ENCODE peak calls at places on chromosomes 11 and 22, in five cellular contexts. M, Z, D, Q and P are unnamed samples.

GRCh38 chr11:64842851-64843841 is 1.3 kb downstream of the CDC42BPG start:
- DNase-seq in M (no peak), Z (no peak), D (no peak), Q (peak; percentile 90), P (no peak)

GRCh38 chr11:72254299-72254993 is 10.5 kb upstream of the PHOX2A start:
- DNase-seq in M (no peak), Z (no peak), D (no peak), Q (no peak), P (no peak)

GRCh38 chr11:63670077-63670737 is 969 bp downstream of the ATL3 start:
- DNase-seq in M (no peak), Z (no peak), D (peak; percentile 69), Q (no peak), P (no peak)

GRCh38 chr11:119484741-119485605 is 62.0 kb upstream of the THY1 start:
- DNase-seq in M (peak; percentile 8), Z (no peak), D (no peak), Q (peak; percentile 7), P (no peak)

GRCh38 chr11:45902452-45903380 is 4.4 kb downstream of the FREY1 start:
- DNase-seq in M (no peak), Z (no peak), D (no peak), Q (no peak), P (no peak)

GRCh38 chr11:17991799-17992433 is 20.9 kb downstream of the SERGEF start:
- DNase-seq in M (no peak), Z (peak; percentile 36), D (peak; percentile 66), Q (no peak), P (no peak)

GRCh38 chr11:70381872-70382842 is 16.2 kb upstream of the CTTN start:
- DNase-seq in M (no peak), Z (peak; percentile 91), D (no peak), Q (no peak), P (no peak)

GRCh38 chr11:728901-729491 is 18.3 kb upstream of the TALDO1 start:
- DNase-seq in M (no peak), Z (no peak), D (no peak), Q (no peak), P (no peak)

GRCh38 chr22:50443801-50444625 is 30.8 kb downstream of the SBF1 start:
- DNase-seq in M (no peak), Z (no peak), D (no peak), Q (no peak), P (no peak)

GRCh38 chr11:117610901-117611300 is 186.1 kb downstream of the DSCAML1 start:
- DNase-seq in M (no peak), Z (peak; percentile 45), D (no peak), Q (no peak), P (no peak)

GRCh38 chr11:100827934-100828661 is 141.0 kb downstream of the ARHGAP42 start:
- DNase-seq in M (no peak), Z (no peak), D (no peak), Q (no peak), P (no peak)

GRCh38 chr11:65780770-65781151 is at the start of gene AP5B1:
- DNase-seq in M (no peak), Z (peak; percentile 78), D (peak; percentile 52), Q (peak; percentile 58), P (no peak)

GRCh38 chr22:46545041-46545796 is 7.8 kb upstream of the CELSR1 start:
- DNase-seq in M (no peak), Z (peak; percentile 33), D (no peak), Q (no peak), P (no peak)

GRCh38 chr11:96342971-96343711 is at the start of gene MAML2:
- DNase-seq in M (peak; percentile 93), Z (peak; percentile 78), D (peak; percentile 93), Q (peak; percentile 93), P (peak; percentile 82)

GRCh38 chr11:100776212-100776896 is 89.3 kb downstream of the ARHGAP42 start:
- DNase-seq in M (no peak), Z (no peak), D (no peak), Q (no peak), P (no peak)

GRCh38 chr22:46604306-46604690 is 15.9 kb upstream of the GRAMD4 start:
- DNase-seq in M (no peak), Z (peak; percentile 27), D (no peak), Q (no peak), P (no peak)

GRCh38 chr11:46247090-46247489 is 30.4 kb upstream of the CREB3L1 start:
- DNase-seq in M (no peak), Z (peak; percentile 19), D (no peak), Q (no peak), P (no peak)

GRCh38 chr11:74866557-74866956 is 82.3 kb downstream of the XRRA1 start:
- DNase-seq in M (no peak), Z (no peak), D (no peak), Q (no peak), P (no peak)

GRCh38 chr11:74871037-74871436 is 77.9 kb downstream of the XRRA1 start:
- DNase-seq in M (no peak), Z (no peak), D (no peak), Q (no peak), P (no peak)

DNA sequence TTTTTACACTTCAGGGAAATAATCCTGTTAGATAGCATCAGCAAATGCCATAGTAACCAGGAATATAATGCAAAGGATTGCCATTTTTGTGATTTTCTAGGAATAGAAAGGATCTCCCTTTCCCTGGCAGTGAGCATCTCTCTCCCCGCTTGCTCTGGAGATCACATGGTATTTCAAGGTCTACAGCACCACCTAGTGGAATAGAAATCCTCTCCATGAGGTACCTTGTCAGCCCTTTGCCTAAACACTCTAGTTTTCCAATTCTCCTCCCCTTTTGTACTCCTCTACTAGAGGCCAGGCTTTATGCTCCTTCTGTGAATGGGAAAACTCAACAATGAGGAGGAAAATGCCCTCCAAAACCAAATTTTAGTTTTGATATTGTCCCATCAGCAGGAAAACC is 78.4 kb downstream of the XRRA1 start:
- DNase-seq in M (no peak), Z (no peak), D (peak; percentile 28), Q (no peak), P (no peak)
- H3K9me3 ChIP-seq in M (peaks cover 82% of the 10 kb centered on the region), Z (peaks cover 5% of the 10 kb centered on the region), D (peaks cover 27% of the 10 kb centered on the region), Q (peaks cover 95% of the 10 kb centered on the region), P (peaks cover 75% of the 10 kb centered on the region)

GRCh38 chr22:19957445-19957844 is 15.8 kb upstream of the TXNRD2 start:
- DNase-seq in M (no peak), Z (no peak), D (no peak), Q (no peak), P (no peak)

GRCh38 chr22:19960491-19961200 is 19.0 kb upstream of the TXNRD2 start:
- DNase-seq in M (no peak), Z (no peak), D (no peak), Q (no peak), P (no peak)

GRCh38 chr22:19959587-19960490 is 18.2 kb upstream of the TXNRD2 start:
- DNase-seq in M (no peak), Z (no peak), D (no peak), Q (no peak), P (no peak)

GRCh38 chr22:19959043-19959586 is 17.5 kb upstream of the TXNRD2 start:
- DNase-seq in M (peak; percentile 82), Z (no peak), D (peak; percentile 78), Q (peak; percentile 70), P (peak; percentile 59)

GRCh38 chr22:19958083-19959042 is 16.7 kb upstream of the TXNRD2 start:
- DNase-seq in M (no peak), Z (no peak), D (no peak), Q (no peak), P (no peak)
- H3K9me3 ChIP-seq in M (no peaks in the 10 kb centered on the region), Z (no peaks in the 10 kb centered on the region), D (no peaks in the 10 kb centered on the region), Q (no peaks in the 10 kb centered on the region), P (no peaks in the 10 kb centered on the region)

DNA sequence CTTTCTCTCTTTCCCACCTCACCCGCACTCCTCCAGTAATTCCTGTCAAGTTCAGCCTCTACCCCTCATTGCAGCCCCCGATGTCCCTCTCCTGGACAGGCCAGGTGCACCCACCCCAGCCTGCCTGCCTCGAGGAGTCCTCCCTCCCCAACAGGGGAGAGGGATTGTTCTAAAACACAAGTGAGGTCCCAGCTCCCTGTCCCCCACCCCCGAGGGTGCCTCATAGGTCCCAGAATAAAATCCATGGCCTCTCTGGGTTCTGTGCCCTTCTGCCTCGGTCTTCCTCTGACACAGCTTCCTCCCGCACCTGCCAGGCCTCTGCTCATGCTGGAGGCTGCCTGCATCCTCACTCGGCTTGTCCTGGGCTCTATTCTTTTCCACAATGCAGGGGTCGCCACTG is 720.1 kb downstream of the BRD1 start:
- DNase-seq in M (no peak), Z (no peak), D (no peak), Q (no peak), P (no peak)
- H3K9me3 ChIP-seq in M (no peaks in the 10 kb centered on the region), Z (peaks cover 8% of the 10 kb centered on the region), D (no peaks in the 10 kb centered on the region), Q (no peaks in the 10 kb centered on the region), P (no peaks in the 10 kb centered on the region)

GRCh38 chr22:49116021-49116420 is 711.7 kb downstream of the BRD1 start:
- DNase-seq in M (no peak), Z (no peak), D (no peak), Q (no peak), P (no peak)
- H3K9me3 ChIP-seq in M (no peaks in the 10 kb centered on the region), Z (peaks cover 30% of the 10 kb centered on the region), D (no peaks in the 10 kb centered on the region), Q (no peaks in the 10 kb centered on the region), P (no peaks in the 10 kb centered on the region)

GRCh38 chr11:101974771-101975170 is 58.4 kb upstream of the ANGPTL5 start:
- DNase-seq in M (no peak), Z (no peak), D (no peak), Q (no peak), P (no peak)
- H3K9me3 ChIP-seq in M (no peaks in the 10 kb centered on the region), Z (no peaks in the 10 kb centered on the region), D (no peaks in the 10 kb centered on the region), Q (no peaks in the 10 kb centered on the region), P (no peaks in the 10 kb centered on the region)